ENCODE peak calls at places on chromosome 3, in four cellular contexts. H is aorta, S is GM12891, J is T-helper 2 cell. U is an unnamed sample.

GRCh38 chr3:183159319-183159718 is 3.2 kb downstream of the LAMP3 start:
- DNase-seq in H (no peak), S (no peak), J (no peak), U (no peak)

GRCh38 chr3:9691636-9692035 is 12.0 kb upstream of the CPNE9 start:
- DNase-seq in H (no peak), S (no peak), J (no peak), U (no peak)

GRCh38 chr3:113914646-113915045 is 33.2 kb upstream of the ZDHHC23 start:
- DNase-seq in H (no peak), S (no peak), J (no peak), U (peak)

GRCh38 chr3:34361921-34362320 is 563.5 kb downstream of the PDCD6IP start:
- DNase-seq in H (no peak), S (peak), J (no peak), U (no peak)

GRCh38 chr3:39171860-39172259 is 18.5 kb upstream of the CSRNP1 start:
- DNase-seq in H (no peak), S (no peak), J (no peak), U (no peak)

GRCh38 chr3:197381371-197381770 is 83.0 kb upstream of the DLG1 start:
- DNase-seq in H (no peak), S (no peak), J (no peak), U (no peak)

GRCh38 chr3:120280026-120280425 is 5.0 kb downstream of the GPR156 start:
- DNase-seq in H (no peak), S (no peak), J (no peak), U (no peak)

GRCh38 chr3:153242900-153243299 is 80.9 kb downstream of the RAP2B start:
- DNase-seq in H (no peak), S (no peak), J (no peak), U (no peak)

GRCh38 chr3:177977381-177978158 is 558.7 kb upstream of the KCNMB2 start:
- DNase-seq in H (no peak), S (no peak), J (no peak), U (peak)

GRCh38 chr3:49803464-49804140 is 541 bp downstream of the INKA1 start:
- DNase-seq in H (peak), S (no peak), J (peak), U (peak)

GRCh38 chr3:13106308-13106970 is 33.2 kb upstream of the IQSEC1 start:
- DNase-seq in H (peak), S (no peak), J (no peak), U (no peak)

U was measured in AG09319.